ENCODE peak calls at places on chromosomes 12 and 14, in six cellular contexts. O, M, K, F, R and J are unnamed samples.

GRCh38 chr12:127284021-127284420 is 982.9 kb upstream of the TMEM132C start:
- DNase-seq in O (no peak), M (no peak), K (no peak), F (no peak), R (no peak), J (no peak)

GRCh38 chr12:64395739-64396138 is 5.2 kb upstream of the C12orf56 start:
- DNase-seq in O (no peak), M (no peak), K (no peak), F (no peak), R (no peak), J (no peak)

GRCh38 chr14:75088566-75089373 is 19.3 kb downstream of the ZC2HC1C start:
- DNase-seq in O (peak), M (no peak), K (peak), F (peak), R (peak), J (no peak)

GRCh38 chr14:24329736-24330135 is 5.1 kb downstream of the ADCY4 start:
- DNase-seq in O (no peak), M (no peak), K (peak), F (no peak), R (no peak), J (no peak)

GRCh38 chr12:29492884-29493283 is 4.6 kb downstream of the OVCH1 start:
- DNase-seq in O (no peak), M (no peak), K (no peak), F (no peak), R (no peak), J (no peak)

GRCh38 chr12:6337958-6338406 is 3.9 kb downstream of the TNFRSF1A start:
- DNase-seq in O (no peak), M (no peak), K (peak), F (no peak), R (peak), J (no peak)

GRCh38 chr12:113862570-113863454 is 103.3 kb downstream of the RBM19 start:
- DNase-seq in O (no peak), M (no peak), K (no peak), F (no peak), R (no peak), J (no peak)

GRCh38 chr14:21136024-21136423 is 19.8 kb downstream of the OR5AU1 start:
- DNase-seq in O (no peak), M (no peak), K (peak), F (no peak), R (no peak), J (no peak)

GRCh38 chr14:91349481-91350074 is 68.0 kb downstream of the CCDC88C start:
- DNase-seq in O (no peak), M (peak), K (no peak), F (no peak), R (no peak), J (no peak)

GRCh38 chr14:96497087-96497486 is 5.1 kb upstream of the PAPOLA start:
- DNase-seq in O (no peak), M (no peak), K (no peak), F (no peak), R (no peak), J (no peak)

GRCh38 chr14:67444395-67444794 is 32.4 kb upstream of the PLEK2 start:
- DNase-seq in O (no peak), M (no peak), K (no peak), F (no peak), R (no peak), J (no peak)

GRCh38 chr12:62396750-62397149 is 69.9 kb upstream of the MON2 start:
- DNase-seq in O (no peak), M (no peak), K (no peak), F (no peak), R (no peak), J (no peak)

GRCh38 chr14:55705651-55706340 is 125.8 kb downstream of the KTN1 start:
- DNase-seq in O (peak), M (no peak), K (no peak), F (no peak), R (no peak), J (no peak)

GRCh38 chr14:32166924-32167323 is 34.9 kb upstream of the RNU6-7 start:
- DNase-seq in O (no peak), M (no peak), K (no peak), F (no peak), R (no peak), J (no peak)

GRCh38 chr12:62917066-62917465 is 17.9 kb downstream of the PPM1H start:
- DNase-seq in O (no peak), M (no peak), K (no peak), F (no peak), R (no peak), J (no peak)

GRCh38 chr14:56099081-56099797 is 19.0 kb upstream of the PELI2 start:
- DNase-seq in O (no peak), M (no peak), K (no peak), F (no peak), R (peak), J (no peak)

GRCh38 chr12:106249411-106250135 is 1.8 kb upstream of the CKAP4 start:
- DNase-seq in O (no peak), M (no peak), K (no peak), F (no peak), R (no peak), J (no peak)

GRCh38 chr12:44314007-44314500 is 478.2 kb downstream of the TMEM117 start:
- DNase-seq in O (no peak), M (no peak), K (no peak), F (no peak), R (no peak), J (no peak)

GRCh38 chr12:49577589-49578315 is 9.8 kb upstream of the MCRS1 start:
- DNase-seq in O (no peak), M (no peak), K (no peak), F (no peak), R (no peak), J (no peak)

GRCh38 chr12:121036810-121037326 is 2.2 kb downstream of the OASL start:
- DNase-seq in O (no peak), M (no peak), K (no peak), F (no peak), R (peak), J (no peak)

GRCh38 chr12:6201199-6201608 is 1.0 kb downstream of the CD9 start:
- DNase-seq in O (no peak), M (no peak), K (no peak), F (no peak), R (peak), J (no peak)

GRCh38 chr12:51183349-51183748 is 10.4 kb upstream of the TFCP2 start:
- DNase-seq in O (no peak), M (no peak), K (no peak), F (no peak), R (no peak), J (no peak)

GRCh38 chr14:22668417-22668816 is 24.3 kb upstream of the OR6J1 start:
- DNase-seq in O (no peak), M (no peak), K (no peak), F (no peak), R (no peak), J (no peak)

GRCh38 chr14:62745496-62745895 is 299.8 kb downstream of the KCNH5 start:
- DNase-seq in O (no peak), M (no peak), K (no peak), F (no peak), R (no peak), J (no peak)